ENCODE peak calls at places on chromosomes 13 and 19, in five cellular contexts. One of them, this sample, is unnamed.

GRCh38 chr13:73715114-73715909 is 418.9 kb downstream of the KLF12 start:
- DNase-seq in fibroblast of the aortic adventitia: no peak
- DNase-seq in adrenal gland: no peak
- DNase-seq in dorsolateral prefrontal cortex: no peak
- DNase-seq in uterus: no peak
- DNase-seq in this sample: no peak

GRCh38 chr13:65966991-65967451 is 1263.1 kb downstream of the PCDH9 start:
- DNase-seq in fibroblast of the aortic adventitia: peak
- DNase-seq in adrenal gland: no peak
- DNase-seq in dorsolateral prefrontal cortex: no peak
- DNase-seq in uterus: no peak
- DNase-seq in this sample: peak

GRCh38 chr13:39023316-39023715 is 14.6 kb downstream of the PROSER1 start:
- DNase-seq in fibroblast of the aortic adventitia: peak
- DNase-seq in adrenal gland: no peak
- DNase-seq in dorsolateral prefrontal cortex: no peak
- DNase-seq in uterus: no peak
- DNase-seq in this sample: peak

GRCh38 chr13:30065181-30065580 is 214.8 kb upstream of the UBL3 start:
- DNase-seq in fibroblast of the aortic adventitia: no peak
- DNase-seq in adrenal gland: no peak
- DNase-seq in dorsolateral prefrontal cortex: no peak
- DNase-seq in uterus: no peak
- DNase-seq in this sample: no peak

GRCh38 chr13:113776231-113777125 is 17.5 kb downstream of the TMEM255B start:
- DNase-seq in fibroblast of the aortic adventitia: no peak
- DNase-seq in adrenal gland: peak
- DNase-seq in dorsolateral prefrontal cortex: no peak
- DNase-seq in uterus: no peak
- DNase-seq in this sample: no peak

GRCh38 chr19:42051166-42052115 is 18.6 kb downstream of the GRIK5 start:
- DNase-seq in fibroblast of the aortic adventitia: no peak
- DNase-seq in adrenal gland: no peak
- DNase-seq in dorsolateral prefrontal cortex: no peak
- DNase-seq in uterus: no peak
- DNase-seq in this sample: no peak

GRCh38 chr13:61002686-61003085 is 413.0 kb downstream of the PCDH20 start:
- DNase-seq in fibroblast of the aortic adventitia: no peak
- DNase-seq in adrenal gland: no peak
- DNase-seq in dorsolateral prefrontal cortex: no peak
- DNase-seq in uterus: no peak
- DNase-seq in this sample: no peak

GRCh38 chr19:32661318-32661717 is 13.7 kb downstream of the ANKRD27 start:
- DNase-seq in fibroblast of the aortic adventitia: no peak
- DNase-seq in adrenal gland: no peak
- DNase-seq in dorsolateral prefrontal cortex: no peak
- DNase-seq in uterus: no peak
- DNase-seq in this sample: no peak

GRCh38 chr19:38733493-38734175 is 10.6 kb downstream of the CAPN12 start:
- DNase-seq in fibroblast of the aortic adventitia: no peak
- DNase-seq in adrenal gland: peak
- DNase-seq in dorsolateral prefrontal cortex: no peak
- DNase-seq in uterus: peak
- DNase-seq in this sample: peak

GRCh38 chr19:7426986-7427385 is 61.8 kb downstream of the PEX11G start:
- DNase-seq in fibroblast of the aortic adventitia: no peak
- DNase-seq in adrenal gland: no peak
- DNase-seq in dorsolateral prefrontal cortex: no peak
- DNase-seq in uterus: no peak
- DNase-seq in this sample: no peak

GRCh38 chr19:6678690-6679109 is 8.7 kb upstream of the TNFSF14 start:
- DNase-seq in fibroblast of the aortic adventitia: no peak
- DNase-seq in adrenal gland: no peak
- DNase-seq in dorsolateral prefrontal cortex: no peak
- DNase-seq in uterus: no peak
- DNase-seq in this sample: no peak

GRCh38 chr13:63436288-63436687 is 2020.6 kb upstream of the PCDH20 start:
- DNase-seq in fibroblast of the aortic adventitia: no peak
- DNase-seq in adrenal gland: no peak
- DNase-seq in dorsolateral prefrontal cortex: no peak
- DNase-seq in uterus: no peak
- DNase-seq in this sample: no peak

GRCh38 chr13:59416561-59416960 is 747.2 kb downstream of the DIAPH3 start:
- DNase-seq in fibroblast of the aortic adventitia: no peak
- DNase-seq in adrenal gland: no peak
- DNase-seq in dorsolateral prefrontal cortex: no peak
- DNase-seq in uterus: no peak
- DNase-seq in this sample: no peak

GRCh38 chr13:45838171-45838745 is 13.3 kb downstream of the SIAH3 start:
- DNase-seq in fibroblast of the aortic adventitia: no peak
- DNase-seq in adrenal gland: no peak
- DNase-seq in dorsolateral prefrontal cortex: no peak
- DNase-seq in uterus: no peak
- DNase-seq in this sample: no peak

GRCh38 chr13:50613356-50613831 is 230.1 kb downstream of the DLEU7 start:
- DNase-seq in fibroblast of the aortic adventitia: peak
- DNase-seq in adrenal gland: no peak
- DNase-seq in dorsolateral prefrontal cortex: no peak
- DNase-seq in uterus: no peak
- DNase-seq in this sample: peak

GRCh38 chr19:54178581-54179261 is 5.8 kb upstream of the TMC4 start:
- DNase-seq in fibroblast of the aortic adventitia: no peak
- DNase-seq in adrenal gland: no peak
- DNase-seq in dorsolateral prefrontal cortex: peak
- DNase-seq in uterus: no peak
- DNase-seq in this sample: no peak

GRCh38 chr13:110138009-110138699 is 168.8 kb downstream of the COL4A1 start:
- DNase-seq in fibroblast of the aortic adventitia: peak
- DNase-seq in adrenal gland: peak
- DNase-seq in dorsolateral prefrontal cortex: no peak
- DNase-seq in uterus: peak
- DNase-seq in this sample: peak

GRCh38 chr13:33284916-33285315 is 639 bp downstream of the STARD13 start:
- DNase-seq in fibroblast of the aortic adventitia: peak
- DNase-seq in adrenal gland: no peak
- DNase-seq in dorsolateral prefrontal cortex: no peak
- DNase-seq in uterus: no peak
- DNase-seq in this sample: no peak

GRCh38 chr13:51770681-51771417 is 33.1 kb downstream of the DHRS12 start:
- DNase-seq in fibroblast of the aortic adventitia: no peak
- DNase-seq in adrenal gland: no peak
- DNase-seq in dorsolateral prefrontal cortex: peak
- DNase-seq in uterus: no peak
- DNase-seq in this sample: no peak

GRCh38 chr19:19304186-19304975 is 15.9 kb downstream of the SUGP1 start:
- DNase-seq in fibroblast of the aortic adventitia: no peak
- DNase-seq in adrenal gland: peak
- DNase-seq in dorsolateral prefrontal cortex: peak
- DNase-seq in uterus: no peak
- DNase-seq in this sample: no peak

GRCh38 chr13:31201341-31202024 is 1.7 kb downstream of the B3GLCT start:
- DNase-seq in fibroblast of the aortic adventitia: peak
- DNase-seq in adrenal gland: no peak
- DNase-seq in dorsolateral prefrontal cortex: no peak
- DNase-seq in uterus: peak
- DNase-seq in this sample: peak

GRCh38 chr13:89650226-89650625 is 1697.3 kb upstream of the MIR17HG start:
- DNase-seq in fibroblast of the aortic adventitia: no peak
- DNase-seq in adrenal gland: no peak
- DNase-seq in dorsolateral prefrontal cortex: no peak
- DNase-seq in uterus: no peak
- DNase-seq in this sample: no peak

GRCh38 chr13:49584771-49585182 is 581 bp downstream of the RCBTB1 start:
- DNase-seq in fibroblast of the aortic adventitia: peak
- DNase-seq in adrenal gland: no peak
- DNase-seq in dorsolateral prefrontal cortex: peak
- DNase-seq in uterus: no peak
- DNase-seq in this sample: no peak

GRCh38 chr19:32819415-32820400 is 49.9 kb downstream of the SLC7A9 start:
- DNase-seq in fibroblast of the aortic adventitia: no peak
- DNase-seq in adrenal gland: no peak
- DNase-seq in dorsolateral prefrontal cortex: no peak
- DNase-seq in uterus: no peak
- DNase-seq in this sample: no peak

GRCh38 chr13:101949681-101950080 is 452.2 kb downstream of the FGF14 start:
- DNase-seq in fibroblast of the aortic adventitia: no peak
- DNase-seq in adrenal gland: no peak
- DNase-seq in dorsolateral prefrontal cortex: no peak
- DNase-seq in uterus: no peak
- DNase-seq in this sample: no peak

GRCh38 chr19:23439623-23440022 is 44.4 kb upstream of the ZNF91 start:
- DNase-seq in fibroblast of the aortic adventitia: no peak
- DNase-seq in adrenal gland: no peak
- DNase-seq in dorsolateral prefrontal cortex: no peak
- DNase-seq in uterus: no peak
- DNase-seq in this sample: no peak

GRCh38 chr19:43407416-43408005 is 7.2 kb upstream of the TEX101 start:
- DNase-seq in fibroblast of the aortic adventitia: no peak
- DNase-seq in adrenal gland: no peak
- DNase-seq in dorsolateral prefrontal cortex: no peak
- DNase-seq in uterus: no peak
- DNase-seq in this sample: no peak

GRCh38 chr19:33888665-33889064 is 92.0 kb downstream of the KCTD15 start:
- DNase-seq in fibroblast of the aortic adventitia: no peak
- DNase-seq in adrenal gland: no peak
- DNase-seq in dorsolateral prefrontal cortex: no peak
- DNase-seq in uterus: no peak
- DNase-seq in this sample: no peak

GRCh38 chr19:14118165-14119051 is 846 bp upstream of the PRKACA start:
- DNase-seq in fibroblast of the aortic adventitia: peak
- DNase-seq in adrenal gland: peak
- DNase-seq in dorsolateral prefrontal cortex: peak
- DNase-seq in uterus: peak
- DNase-seq in this sample: peak

GRCh38 chr13:75774176-75774575 is 138.0 kb downstream of the LMO7 start:
- DNase-seq in fibroblast of the aortic adventitia: no peak
- DNase-seq in adrenal gland: no peak
- DNase-seq in dorsolateral prefrontal cortex: no peak
- DNase-seq in uterus: no peak
- DNase-seq in this sample: no peak

GRCh38 chr19:45485301-45486077 is 11.4 kb downstream of the RTN2 start:
- DNase-seq in fibroblast of the aortic adventitia: peak
- DNase-seq in adrenal gland: peak
- DNase-seq in dorsolateral prefrontal cortex: peak
- DNase-seq in uterus: peak
- DNase-seq in this sample: peak

GRCh38 chr13:91174886-91175501 is 172.5 kb upstream of the MIR17HG start:
- DNase-seq in fibroblast of the aortic adventitia: no peak
- DNase-seq in adrenal gland: no peak
- DNase-seq in dorsolateral prefrontal cortex: no peak
- DNase-seq in uterus: no peak
- DNase-seq in this sample: no peak

GRCh38 chr19:41323023-41323422 is 13.1 kb downstream of the CCDC97 start:
- DNase-seq in fibroblast of the aortic adventitia: peak
- DNase-seq in adrenal gland: peak
- DNase-seq in dorsolateral prefrontal cortex: no peak
- DNase-seq in uterus: peak
- DNase-seq in this sample: peak

GRCh38 chr13:40149611-40150283 is 494.3 kb downstream of the COG6 start:
- DNase-seq in fibroblast of the aortic adventitia: peak
- DNase-seq in adrenal gland: peak
- DNase-seq in dorsolateral prefrontal cortex: no peak
- DNase-seq in uterus: peak
- DNase-seq in this sample: peak

DNA sequence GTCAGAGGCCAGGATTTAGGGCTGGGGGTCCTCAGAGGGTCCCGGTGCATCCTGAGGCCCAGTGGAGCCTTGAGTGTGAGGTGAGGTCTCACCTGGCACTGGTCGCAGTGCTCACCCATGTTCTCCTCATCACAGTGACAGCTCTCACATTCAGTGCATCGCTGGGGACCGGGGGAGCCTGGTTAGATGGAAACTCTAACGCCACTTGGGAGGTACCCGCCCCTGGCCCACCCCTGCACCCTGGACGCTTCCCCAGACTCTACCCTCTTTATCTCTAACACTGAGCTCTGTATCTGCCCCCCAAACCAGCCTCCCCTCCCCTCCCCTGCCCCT is 3.0 kb downstream of the HRC start:
- DNase-seq in fibroblast of the aortic adventitia: no peak
- DNase-seq in adrenal gland: no peak
- DNase-seq in dorsolateral prefrontal cortex: no peak
- DNase-seq in uterus: no peak
- DNase-seq in this sample: no peak
- H3K4me3 ChIP-seq in fibroblast of the aortic adventitia: no peak
- H3K4me3 ChIP-seq in adrenal gland: no peak
- H3K4me3 ChIP-seq in dorsolateral prefrontal cortex: peak
- H3K4me3 ChIP-seq in uterus: no peak
- H3K4me3 ChIP-seq in this sample: no peak

GRCh38 chr19:49596954-49597702 is 6.1 kb downstream of the PRR12 start:
- DNase-seq in fibroblast of the aortic adventitia: no peak
- DNase-seq in adrenal gland: no peak
- DNase-seq in dorsolateral prefrontal cortex: no peak
- DNase-seq in uterus: no peak
- DNase-seq in this sample: no peak
- TF ChIP-seq CTCF in fibroblast of the aortic adventitia: no peak
- TF ChIP-seq CTCF in adrenal gland: no peak
- TF ChIP-seq CTCF in dorsolateral prefrontal cortex: no peak
- TF ChIP-seq CTCF in uterus: no peak
- TF ChIP-seq CTCF in this sample: no peak

GRCh38 chr19:49153167-49153809 is 1.9 kb downstream of the HRC start:
- DNase-seq in fibroblast of the aortic adventitia: no peak
- DNase-seq in adrenal gland: no peak
- DNase-seq in dorsolateral prefrontal cortex: no peak
- DNase-seq in uterus: no peak
- DNase-seq in this sample: no peak
- H3K4me3 ChIP-seq in fibroblast of the aortic adventitia: no peak
- H3K4me3 ChIP-seq in adrenal gland: no peak
- H3K4me3 ChIP-seq in dorsolateral prefrontal cortex: no peak
- H3K4me3 ChIP-seq in uterus: no peak
- H3K4me3 ChIP-seq in this sample: no peak

GRCh38 chr13:35953537-35954206 is 177.5 kb downstream of the DCLK1 start:
- DNase-seq in fibroblast of the aortic adventitia: peak
- DNase-seq in adrenal gland: peak
- DNase-seq in dorsolateral prefrontal cortex: peak
- DNase-seq in uterus: peak
- DNase-seq in this sample: peak
- TF ChIP-seq CTCF in fibroblast of the aortic adventitia: peak
- TF ChIP-seq CTCF in adrenal gland: peak
- TF ChIP-seq CTCF in dorsolateral prefrontal cortex: peak
- TF ChIP-seq CTCF in uterus: peak
- TF ChIP-seq CTCF in this sample: peak

DNA sequence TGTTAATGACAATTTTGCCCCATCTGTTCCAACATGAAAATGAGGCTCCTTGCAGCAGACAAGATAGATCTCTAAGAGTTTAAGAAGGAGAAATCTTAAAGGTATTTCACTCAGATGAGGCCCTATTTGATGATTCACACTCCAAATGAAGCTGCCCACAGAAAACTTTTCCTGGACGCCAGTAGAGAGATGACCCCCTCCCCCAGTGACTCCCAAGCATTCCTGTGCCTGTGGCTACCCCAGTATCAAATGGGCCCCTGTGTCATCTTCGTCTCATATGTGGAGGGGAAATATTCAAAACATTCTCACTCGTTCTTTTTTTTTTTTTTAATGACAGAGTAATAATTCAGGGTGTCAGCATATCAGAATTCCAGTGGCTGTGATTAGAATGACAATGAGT is 194.6 kb downstream of the URI1 start:
- DNase-seq in fibroblast of the aortic adventitia: no peak
- DNase-seq in adrenal gland: no peak
- DNase-seq in dorsolateral prefrontal cortex: no peak
- DNase-seq in uterus: no peak
- DNase-seq in this sample: peak
- H3K4me3 ChIP-seq in fibroblast of the aortic adventitia: no peak
- H3K4me3 ChIP-seq in adrenal gland: no peak
- H3K4me3 ChIP-seq in dorsolateral prefrontal cortex: no peak
- H3K4me3 ChIP-seq in uterus: no peak
- H3K4me3 ChIP-seq in this sample: no peak

GRCh38 chr13:43894438-43894837 is 14.7 kb downstream of the LACC1 start:
- DNase-seq in fibroblast of the aortic adventitia: no peak
- DNase-seq in adrenal gland: no peak
- DNase-seq in dorsolateral prefrontal cortex: no peak
- DNase-seq in uterus: no peak
- DNase-seq in this sample: no peak
- TF ChIP-seq CTCF in fibroblast of the aortic adventitia: peak
- TF ChIP-seq CTCF in adrenal gland: no peak
- TF ChIP-seq CTCF in dorsolateral prefrontal cortex: no peak
- TF ChIP-seq CTCF in uterus: no peak
- TF ChIP-seq CTCF in this sample: peak